ENCODE peak calls at places on chromosome 9, in eight cellular contexts. W, H, Q, U, G, Y, J and O are unnamed samples.

GRCh38 chr9:12935714-12936113 is 160.9 kb downstream of the LURAP1L start:
- DNase-seq in U (no peak), Y (no peak), H (no peak), G (peak), W (no peak), J (no peak), Q (no peak), O (no peak)

GRCh38 chr9:18531127-18531526 is 57.2 kb downstream of the ADAMTSL1 start:
- DNase-seq in J (no peak), W (peak), U (no peak), Q (no peak), Y (no peak), H (no peak), G (no peak), O (no peak)

GRCh38 chr9:133539434-133539833 is 4.9 kb downstream of the ADAMTSL2 start:
- DNase-seq in G (no peak), H (no peak), W (no peak), U (no peak), J (no peak), Q (no peak), Y (no peak), O (peak)

GRCh38 chr9:137310190-137311052 is 8.3 kb upstream of the NRARP start:
- DNase-seq in Y (no peak), J (no peak), W (no peak), H (no peak), G (no peak), Q (no peak), U (no peak), O (peak)

GRCh38 chr9:133546287-133546680 is 11.8 kb downstream of the ADAMTSL2 start:
- DNase-seq in Q (no peak), W (no peak), J (no peak), G (no peak), Y (no peak), H (no peak), U (no peak), O (no peak)

GRCh38 chr9:90838098-90838497 is 36.5 kb downstream of the SYK start:
- DNase-seq in Y (no peak), G (no peak), J (no peak), H (no peak), Q (no peak), W (no peak), U (no peak), O (no peak)

GRCh38 chr9:4353236-4353635 is 53.4 kb upstream of the GLIS3 start:
- DNase-seq in Y (no peak), G (peak), Q (no peak), U (no peak), H (no peak), W (peak), J (no peak), O (no peak)

GRCh38 chr9:114507726-114508125 is 2.5 kb upstream of the WHRN start:
- DNase-seq in J (no peak), U (no peak), H (no peak), W (no peak), Y (no peak), G (no peak), Q (no peak), O (peak)

GRCh38 chr9:96116275-96117051 is 185.5 kb downstream of the HSD17B3 start:
- DNase-seq in H (peak), J (no peak), U (no peak), Y (peak), Q (no peak), W (no peak), G (no peak), O (peak)

GRCh38 chr9:108444400-108445358 is 411.1 kb downstream of the ACTL7B start:
- DNase-seq in Y (no peak), W (peak), Q (no peak), J (no peak), H (no peak), G (peak), U (no peak), O (no peak)

GRCh38 chr9:125659954-125660353 is 47.1 kb downstream of the MAPKAP1 start:
- DNase-seq in U (no peak), H (no peak), J (no peak), Q (no peak), W (peak), G (peak), Y (no peak), O (no peak)

GRCh38 chr9:120931278-120932085 is 4.9 kb upstream of the TRAF1 start:
- DNase-seq in J (no peak), Y (no peak), G (peak), U (no peak), H (no peak), Q (peak), W (peak), O (no peak)

GRCh38 chr9:112885324-112885723 is 5.4 kb downstream of the SLC46A2 start:
- DNase-seq in J (no peak), G (no peak), Y (no peak), U (no peak), Q (no peak), W (no peak), H (no peak), O (no peak)

GRCh38 chr9:127204771-127205470 is 59.7 kb upstream of the GARNL3 start:
- DNase-seq in Q (no peak), Y (no peak), J (no peak), W (peak), G (no peak), U (peak), H (no peak), O (no peak)

GRCh38 chr9:127347831-127348699 is 48.9 kb upstream of the SLC2A8 start:
- DNase-seq in Q (no peak), J (no peak), H (no peak), G (peak), Y (no peak), U (peak), W (no peak), O (peak)

GRCh38 chr9:136046555-136046921 is 48.6 kb downstream of the NACC2 start:
- DNase-seq in W (no peak), G (no peak), Y (no peak), Q (no peak), H (no peak), J (no peak), U (no peak), O (no peak)

GRCh38 chr9:85172001-85172978 is 502.8 kb downstream of the NTRK2 start:
- DNase-seq in W (peak), J (no peak), G (no peak), Q (no peak), H (no peak), U (no peak), Y (no peak), O (no peak)

GRCh38 chr9:113973963-113974413 is 97.9 kb downstream of the ZNF618 start:
- DNase-seq in G (peak), U (no peak), H (no peak), J (no peak), Q (no peak), W (peak), Y (no peak), O (no peak)

GRCh38 chr9:90189306-90189705 is 453.3 kb downstream of the DIRAS2 start:
- DNase-seq in Q (no peak), H (no peak), J (no peak), G (no peak), W (no peak), Y (no peak), U (no peak), O (no peak)

GRCh38 chr9:130780865-130781504 is 54.1 kb upstream of the ABL1 start:
- DNase-seq in H (no peak), Q (no peak), U (peak), G (peak), Y (no peak), J (no peak), W (peak), O (no peak)

GRCh38 chr9:77893706-77894105 is 137.9 kb downstream of the GNAQ start:
- DNase-seq in J (no peak), W (no peak), Y (no peak), G (no peak), Q (no peak), U (no peak), H (no peak), O (no peak)

GRCh38 chr9:19049872-19050636 is 827 bp downstream of the RRAGA start:
- DNase-seq in Y (no peak), U (no peak), W (peak), G (no peak), Q (no peak), H (no peak), J (no peak), O (no peak)

GRCh38 chr9:133140606-133141005 is 19.6 kb upstream of the RALGDS start:
- DNase-seq in Y (no peak), U (no peak), G (no peak), J (no peak), W (no peak), H (no peak), Q (no peak), O (no peak)

GRCh38 chr9:26904671-26905070 is 12.1 kb upstream of the CAAP1 start:
- DNase-seq in J (no peak), W (no peak), U (no peak), Y (no peak), Q (no peak), G (no peak), H (no peak), O (no peak)

GRCh38 chr9:93660647-93661046 is 84.3 kb downstream of the PHF2 start:
- DNase-seq in H (no peak), W (no peak), U (no peak), Q (no peak), G (no peak), Y (peak), J (peak), O (no peak)

GRCh38 chr9:115030006-115030405 is 88.0 kb downstream of the TNC start:
- DNase-seq in Y (no peak), Q (no peak), H (no peak), G (no peak), J (no peak), W (no peak), U (no peak), O (no peak)

GRCh38 chr9:33025572-33026347 is 687 bp downstream of the DNAJA1 start:
- DNase-seq in G (no peak), U (no peak), W (peak), J (peak), H (no peak), Y (peak), Q (peak), O (peak)

GRCh38 chr9:85115473-85115872 is 445.9 kb downstream of the NTRK2 start:
- DNase-seq in U (no peak), J (no peak), Q (no peak), H (no peak), G (no peak), Y (no peak), W (peak), O (no peak)

GRCh38 chr9:90813523-90813922 is 11.9 kb downstream of the SYK start:
- DNase-seq in J (no peak), H (no peak), G (no peak), Y (no peak), W (no peak), Q (no peak), U (no peak), O (no peak)

GRCh38 chr9:90741036-90741435 is 60.6 kb upstream of the SYK start:
- DNase-seq in G (no peak), W (no peak), U (no peak), J (no peak), H (no peak), Q (no peak), Y (no peak), O (no peak)

GRCh38 chr9:78035369-78035993 is 3.9 kb upstream of the GNAQ start:
- DNase-seq in Q (no peak), H (no peak), U (peak), G (peak), Y (peak), W (peak), J (no peak), O (peak)

GRCh38 chr9:136728548-136729123 is 14.1 kb downstream of the LCN10 start:
- DNase-seq in Y (peak), G (no peak), H (no peak), J (peak), U (no peak), W (no peak), Q (no peak), O (no peak)

GRCh38 chr9:135116892-135117680 is 29.6 kb downstream of the OLFM1 start:
- DNase-seq in H (no peak), W (peak), Y (no peak), Q (no peak), J (no peak), U (no peak), G (no peak), O (no peak)

GRCh38 chr9:115058684-115059315 is 59.2 kb downstream of the TNC start:
- DNase-seq in G (peak), J (no peak), H (no peak), Q (no peak), Y (no peak), U (no peak), W (peak), O (no peak)

GRCh38 chr9:36676823-36677521 is 104.3 kb downstream of the MELK start:
- DNase-seq in H (no peak), G (no peak), Y (no peak), Q (no peak), W (no peak), J (no peak), U (no peak), O (no peak)

GRCh38 chr9:80968611-80969010 is 720.7 kb downstream of the TLE1 start:
- DNase-seq in G (peak), Y (no peak), J (no peak), W (peak), H (no peak), Q (no peak), U (no peak), O (no peak)

GRCh38 chr9:27117489-27118135 is 8.6 kb downstream of the TEK start:
- DNase-seq in H (no peak), Q (no peak), Y (no peak), J (no peak), U (peak), W (peak), G (no peak), O (no peak)

GRCh38 chr9:34413229-34413852 is 36.6 kb upstream of the MYORG start:
- DNase-seq in H (no peak), W (peak), J (peak), G (no peak), Y (peak), Q (no peak), U (peak), O (peak)